ENCODE peak calls at places on chromosomes 16 and 17, in six cellular contexts. W, K, Y, N, M and E are unnamed samples.

GRCh38 chr16:87129771-87130170 is 187.4 kb downstream of the C16orf95 start:
- DNase-seq in W (no peak), K (peak; percentile 65), Y (no peak), N (no peak), M (peak; percentile 19), E (peak; percentile 74)

GRCh38 chr16:26765087-26765486 is 301.6 kb upstream of the C16orf82 start:
- DNase-seq in W (no peak), K (no peak), Y (no peak), N (no peak), M (no peak), E (peak; percentile 10)

GRCh38 chr17:75959046-75959838 is 18.4 kb upstream of the FBF1 start:
- DNase-seq in W (no peak), K (no peak), Y (no peak), N (no peak), M (no peak), E (no peak)

GRCh38 chr17:79842136-79842655 is 3.0 kb upstream of the CBX4 start:
- DNase-seq in W (no peak), K (no peak), Y (no peak), N (no peak), M (no peak), E (no peak)

GRCh38 chr17:71792966-71793365 is 327.9 kb upstream of the SOX9 start:
- DNase-seq in W (no peak), K (peak; percentile 97), Y (no peak), N (no peak), M (peak; percentile 12), E (peak; percentile 91)

GRCh38 chr17:49327835-49328784 is 33.9 kb downstream of the ZNF652 start:
- DNase-seq in W (no peak), K (peak; percentile 69), Y (no peak), N (no peak), M (no peak), E (no peak)

GRCh38 chr17:68231536-68231935 is 16.3 kb upstream of the AMZ2 start:
- DNase-seq in W (no peak), K (no peak), Y (no peak), N (no peak), M (no peak), E (no peak)

GRCh38 chr16:588639-588888 is 1.3 kb upstream of the RAB40C start:
- DNase-seq in W (peak; percentile 68), K (peak; percentile 76), Y (peak; percentile 45), N (no peak), M (no peak), E (peak; percentile 79)

GRCh38 chr16:22214893-22215292 is 8.8 kb downstream of the EEF2K start:
- DNase-seq in W (no peak), K (no peak), Y (no peak), N (no peak), M (no peak), E (no peak)

GRCh38 chr17:68365469-68365868 is 74.2 kb downstream of the ARSG start:
- DNase-seq in W (no peak), K (no peak), Y (no peak), N (no peak), M (no peak), E (no peak)

GRCh38 chr17:67080804-67081203 is 36.5 kb downstream of the CACNG1 start:
- DNase-seq in W (no peak), K (no peak), Y (no peak), N (no peak), M (no peak), E (no peak)

GRCh38 chr17:74135391-74136167 is 67.9 kb upstream of the RPL38 start:
- DNase-seq in W (no peak), K (no peak), Y (no peak), N (no peak), M (no peak), E (no peak)

GRCh38 chr17:62732125-62732524 is 76.0 kb downstream of the MARCHF10 start:
- DNase-seq in W (no peak), K (no peak), Y (no peak), N (no peak), M (no peak), E (no peak)

GRCh38 chr16:84839054-84839453 is 19.3 kb downstream of the CRISPLD2 start:
- DNase-seq in W (no peak), K (peak; percentile 80), Y (no peak), N (no peak), M (no peak), E (peak; percentile 85)

GRCh38 chr16:28264656-28265055 is 27.7 kb upstream of the SBK1 start:
- DNase-seq in W (no peak), K (peak; percentile 4), Y (no peak), N (no peak), M (peak; percentile 7), E (peak; percentile 23)

GRCh38 chr17:57832711-57833596 is 16.9 kb downstream of the MRPS23 start:
- DNase-seq in W (peak; percentile 76), K (peak; percentile 63), Y (peak; percentile 55), N (peak; percentile 29), M (peak; percentile 43), E (peak; percentile 87)

GRCh38 chr16:51508813-51509212 is 357.7 kb upstream of the SALL1 start:
- DNase-seq in W (no peak), K (no peak), Y (no peak), N (no peak), M (no peak), E (peak; percentile 49)

GRCh38 chr17:2090804-2091534 is 36.1 kb downstream of the HIC1 start:
- DNase-seq in W (no peak), K (peak; percentile 98), Y (peak; percentile 50), N (peak; percentile 59), M (peak; percentile 69), E (peak; percentile 96)

GRCh38 chr16:80014241-80014939 is 413.9 kb upstream of the MAF start:
- DNase-seq in W (no peak), K (peak; percentile 31), Y (no peak), N (no peak), M (no peak), E (no peak)

GRCh38 chr16:19885456-19886060 is 910 bp upstream of the GPRC5B start:
- DNase-seq in W (peak; percentile 48), K (no peak), Y (no peak), N (no peak), M (no peak), E (peak; percentile 21)

GRCh38 chr16:19888834-19889233 is 4.2 kb upstream of the GPRC5B start:
- DNase-seq in W (no peak), K (no peak), Y (no peak), N (no peak), M (no peak), E (no peak)

GRCh38 chr16:19884021-19884485 is 595 bp downstream of the GPRC5B start:
- DNase-seq in W (peak; percentile 49), K (no peak), Y (peak; percentile 40), N (no peak), M (no peak), E (no peak)

GRCh38 chr16:19884611-19885455 is at the start of gene GPRC5B:
- DNase-seq in W (peak; percentile 67), K (peak; percentile 33), Y (peak; percentile 69), N (no peak), M (no peak), E (peak; percentile 42)

DNA sequence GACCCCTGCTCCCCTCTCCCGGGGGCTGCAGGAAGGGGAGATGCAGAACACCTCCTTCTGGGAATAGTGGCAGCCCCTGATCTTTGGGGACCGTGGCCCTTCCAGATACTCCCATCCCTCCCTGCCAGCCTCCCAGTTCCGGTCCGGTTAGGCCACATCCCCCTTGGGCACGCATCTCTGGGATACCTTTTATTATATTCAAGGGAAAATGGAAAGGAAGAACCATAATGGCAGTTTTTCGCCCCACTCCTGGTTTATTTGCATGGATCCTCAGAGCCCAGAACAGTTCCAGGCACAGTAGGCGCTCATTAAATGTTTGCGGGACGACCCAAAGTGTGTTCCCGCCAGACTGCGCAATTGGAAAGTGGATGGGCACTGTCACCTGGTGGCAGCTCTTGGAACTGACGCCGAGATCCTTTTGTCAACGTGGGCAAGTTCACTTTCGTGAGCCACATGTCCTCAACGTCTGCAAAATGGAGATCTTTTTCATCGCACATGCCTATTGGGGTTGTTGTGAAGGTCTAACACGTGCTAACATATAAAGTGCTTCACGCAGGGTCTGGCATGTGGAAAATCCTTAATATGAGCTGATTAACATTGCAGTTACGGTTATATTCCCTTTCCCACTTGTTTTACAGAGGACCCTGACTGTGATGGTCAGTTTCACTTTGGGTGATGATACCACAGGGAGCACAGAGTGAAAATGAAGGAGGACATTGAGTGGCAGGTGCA is 1.6 kb upstream of the GPRC5B start:
- DNase-seq in W (peak; percentile 84), K (peak; percentile 60), Y (peak; percentile 77), N (peak; percentile 75), M (no peak), E (peak; percentile 88)
- H3K4me3 ChIP-seq in W (peak overlapping the region; percentile 72), K (no peak overlapping the region), Y (peak overlapping the region; percentile 85), N (peak overlapping the region; percentile 82), M (no peak overlapping the region), E (peak overlapping the region; percentile 31)

GRCh38 chr17:38740806-38741205 is 7.3 kb downstream of the PCGF2 start:
- DNase-seq in W (no peak), K (no peak), Y (no peak), N (no peak), M (no peak), E (no peak)

GRCh38 chr17:38740016-38740415 is 8.1 kb downstream of the PCGF2 start:
- DNase-seq in W (no peak), K (no peak), Y (no peak), N (no peak), M (no peak), E (no peak)

GRCh38 chr17:38742431-38743308 is 5.5 kb downstream of the PCGF2 start:
- DNase-seq in W (no peak), K (peak; percentile 67), Y (no peak), N (no peak), M (no peak), E (peak; percentile 96)

GRCh38 chr17:38741853-38742421 is 6.2 kb downstream of the PCGF2 start:
- DNase-seq in W (no peak), K (no peak), Y (no peak), N (no peak), M (no peak), E (no peak)

GRCh38 chr17:38741443-38741842 is 6.7 kb downstream of the PCGF2 start:
- DNase-seq in W (no peak), K (no peak), Y (no peak), N (no peak), M (no peak), E (no peak)
- TF ChIP-seq CTCF in W (no peak), K (no peak), Y (no peak), N (no peak), M (no peak), E (no peak)

GRCh38 chr17:81651692-81652091 is 4.7 kb downstream of the PDE6G start:
- DNase-seq in W (no peak), K (peak; percentile 86), Y (no peak), N (no peak), M (peak; percentile 28), E (peak; percentile 76)

GRCh38 chr17:81656118-81656743 is at the start of gene PDE6G:
- DNase-seq in W (no peak), K (no peak), Y (no peak), N (no peak), M (no peak), E (no peak)

GRCh38 chr17:81650951-81651350 is 5.4 kb downstream of the PDE6G start:
- DNase-seq in W (no peak), K (no peak), Y (no peak), N (no peak), M (no peak), E (no peak)

GRCh38 chr17:81655378-81656117 is 794 bp downstream of the PDE6G start:
- DNase-seq in W (no peak), K (no peak), Y (no peak), N (no peak), M (no peak), E (no peak)

GRCh38 chr17:81652901-81653771 is 3.2 kb downstream of the PDE6G start:
- DNase-seq in W (peak; percentile 59), K (no peak), Y (no peak), N (no peak), M (no peak), E (no peak)
- H3K4me3 ChIP-seq in W (peak overlapping the region; percentile 52), K (no peak overlapping the region), Y (no peak overlapping the region), N (no peak overlapping the region), M (no peak overlapping the region), E (peak overlapping the region; percentile 29)

GRCh38 chr16:48365601-48366164 is 19.5 kb downstream of the SIAH1 start:
- DNase-seq in W (peak; percentile 82), K (peak; percentile 83), Y (peak; percentile 91), N (peak; percentile 81), M (no peak), E (peak; percentile 87)
- TF ChIP-seq CTCF in W (no peak), K (no peak), Y (peak; percentile 24), N (peak; percentile 20), M (no peak), E (peak; percentile 20)